ENCODE peak calls at places on chromosome X, in seven cellular contexts. L is ascending aorta, S is Karpas-422, J is tibial artery, O is astrocyte, U is H9, F is IMR-90. T is an unnamed sample. For H3K9me3 and H3K4me1, the result is how much of the 10 kb centered on the place peaks cover.

GRCh38 chrX:252421-253291 is 28.5 kb upstream of the PLCXD1 start:
- DNase-seq in L (no peak), S (no peak), J (no peak), O (no peak), U (no peak), F (no peak), T (no peak)

GRCh38 chrX:139751053-139751452 is 43.1 kb upstream of the MCF2 start:
- DNase-seq in L (no peak), S (no peak), J (no peak), O (no peak), U (no peak), F (no peak), T (no peak)

GRCh38 chrX:109656774-109657173 is 31.8 kb upstream of the KCNE5 start:
- DNase-seq in L (no peak), S (no peak), J (no peak), O (no peak), U (no peak), F (no peak), T (no peak)

GRCh38 chrX:136275553-136275952 is 24.4 kb upstream of the MAP7D3 start:
- DNase-seq in L (no peak), S (no peak), J (no peak), O (no peak), U (no peak), F (no peak), T (no peak)

GRCh38 chrX:86148024-86148511 is at the start of gene DACH2:
- DNase-seq in L (peak), S (no peak), J (peak), O (peak), U (peak), F (peak), T (peak)

GRCh38 chrX:56726609-56727008 is 2.4 kb upstream of the NBDY start:
- DNase-seq in L (no peak), S (peak), J (no peak), O (peak), U (no peak), F (peak), T (no peak)

GRCh38 chrX:103554687-103555417 is 30.5 kb upstream of the TCEAL4 start:
- DNase-seq in L (no peak), S (peak), J (peak), O (peak), U (peak), F (peak), T (peak)

GRCh38 chrX:129876734-129877395 is 29.1 kb upstream of the UTP14A start:
- DNase-seq in L (no peak), S (no peak), J (no peak), O (peak), U (peak), F (peak), T (peak)

GRCh38 chrX:109826954-109827708 is 94.1 kb upstream of the ACSL4 start:
- DNase-seq in L (no peak), S (no peak), J (no peak), O (peak), U (no peak), F (peak), T (no peak)

GRCh38 chrX:114584434-114584943 is 603 bp downstream of the HTR2C start:
- DNase-seq in L (no peak), S (no peak), J (no peak), O (no peak), U (peak), F (no peak), T (no peak)

GRCh38 chrX:16087081-16087480 is 36.3 kb upstream of the GRPR start:
- DNase-seq in L (no peak), S (no peak), J (no peak), O (no peak), U (no peak), F (no peak), T (no peak)

GRCh38 chrX:42759881-42760280 is 18.1 kb downstream of the PPP1R2C start:
- DNase-seq in L (no peak), S (no peak), J (no peak), O (no peak), U (no peak), F (no peak), T (no peak)

GRCh38 chrX:112851161-112851779 is 10.6 kb upstream of the AMOT start:
- DNase-seq in L (no peak), S (no peak), J (no peak), O (no peak), U (peak), F (no peak), T (no peak)

GRCh38 chrX:12390301-12390700 is 252.0 kb downstream of the FRMPD4 start:
- DNase-seq in L (no peak), S (no peak), J (no peak), O (no peak), U (no peak), F (peak), T (no peak)

GRCh38 chrX:142089193-142089592 is 115.9 kb downstream of the MAGEC2 start:
- DNase-seq in L (no peak), S (no peak), J (no peak), O (peak), U (no peak), F (peak), T (no peak)

GRCh38 chrX:106249706-106250379 is 81.7 kb downstream of the PWWP3B start:
- DNase-seq in L (no peak), S (no peak), J (no peak), O (peak), U (no peak), F (no peak), T (no peak)

GRCh38 chrX:53312946-53313745 is 31.8 kb upstream of the IQSEC2 start:
- DNase-seq in L (peak), S (peak), J (peak), O (peak), U (peak), F (peak), T (no peak)

GRCh38 chrX:48937065-48937907 is 18.5 kb upstream of the PIM2 start:
- DNase-seq in L (peak), S (no peak), J (no peak), O (peak), U (no peak), F (no peak), T (no peak)

GRCh38 chrX:97389761-97390192 is 506.1 kb downstream of the RPA4 start:
- DNase-seq in L (no peak), S (no peak), J (no peak), O (peak), U (no peak), F (peak), T (no peak)

GRCh38 chrX:68880846-68881513 is 52.2 kb downstream of the EFNB1 start:
- DNase-seq in L (no peak), S (no peak), J (no peak), O (no peak), U (peak), F (no peak), T (no peak)

GRCh38 chrX:39767446-39767845 is 330.3 kb downstream of the BCOR start:
- DNase-seq in L (no peak), S (no peak), J (no peak), O (peak), U (no peak), F (peak), T (no peak)
- H3K9me3 ChIP-seq in L (under half), S (under half), J (under half), O (under half), U (under half), F (under half), T (under half)

GRCh38 chrX:154115750-154116149 is 18.2 kb upstream of the MECP2 start:
- DNase-seq in L (no peak), S (no peak), J (no peak), O (no peak), U (no peak), F (no peak), T (no peak)

GRCh38 chrX:154114652-154115051 is 17.1 kb upstream of the MECP2 start:
- DNase-seq in L (no peak), S (no peak), J (no peak), O (no peak), U (no peak), F (no peak), T (no peak)

GRCh38 chrX:154115071-154115470 is 17.6 kb upstream of the MECP2 start:
- DNase-seq in L (no peak), S (no peak), J (no peak), O (no peak), U (no peak), F (no peak), T (no peak)

GRCh38 chrX:154116514-154116913 is 19.0 kb upstream of the MECP2 start:
- DNase-seq in L (no peak), S (no peak), J (no peak), O (no peak), U (no peak), F (no peak), T (no peak)

GRCh38 chrX:154117566-154117965 is 20.0 kb upstream of the MECP2 start:
- DNase-seq in L (no peak), S (no peak), J (no peak), O (no peak), U (no peak), F (no peak), T (no peak)
- H3K27ac ChIP-seq in L (no peak), S (no peak), J (no peak), O (no peak), U (no peak), F (no peak), T (no peak)

DNA sequence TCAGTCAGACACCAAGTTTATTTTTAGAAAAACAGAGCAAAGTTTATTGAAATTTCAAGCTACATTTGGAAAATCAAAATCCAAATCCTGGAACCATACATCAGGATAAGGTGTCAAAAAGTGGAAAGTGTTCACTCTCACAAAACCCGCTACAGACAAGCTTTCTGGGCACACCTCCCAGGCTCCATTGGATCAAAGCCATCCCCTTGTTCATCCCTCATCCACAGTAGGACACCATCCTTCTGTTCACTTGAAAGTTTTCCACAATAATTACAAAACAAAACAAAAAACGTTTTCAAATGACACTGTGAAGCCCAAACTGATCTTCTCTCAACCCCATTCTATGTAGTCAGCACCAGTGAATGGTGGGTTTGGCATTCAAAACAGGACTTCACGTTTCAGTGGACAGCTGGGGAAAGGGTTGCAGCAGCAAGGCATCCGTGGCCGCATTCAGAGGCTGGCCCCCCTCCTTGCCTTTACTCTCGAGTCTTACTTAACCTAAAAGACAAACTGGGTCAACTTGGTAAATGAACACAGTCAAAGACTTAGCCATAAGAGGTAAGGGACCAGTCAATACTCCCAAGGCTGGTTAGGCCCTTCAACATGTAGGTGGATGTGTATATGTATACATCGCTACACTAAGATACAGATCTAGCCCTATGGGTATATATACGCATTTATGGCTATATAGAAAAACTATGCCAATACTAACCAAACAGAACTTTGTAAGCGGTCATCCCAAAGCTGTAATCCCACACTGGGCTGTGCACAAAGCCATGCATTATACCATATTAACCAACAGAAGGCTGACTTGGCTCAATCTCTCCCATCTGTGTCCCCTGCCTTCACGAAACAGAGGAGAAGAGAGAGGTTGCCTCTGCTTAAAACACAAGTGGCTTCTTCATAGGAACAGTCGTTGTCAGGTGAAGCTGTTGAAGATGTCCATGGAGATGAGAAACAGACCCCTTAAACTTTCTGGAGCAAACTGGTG is 62.1 kb downstream of the TSC22D3 start:
- DNase-seq in L (peak), S (peak), J (no peak), O (no peak), U (no peak), F (no peak), T (no peak)
- H3K4me1 ChIP-seq in L (under half), S (half or more), J (under half), O (under half), U (under half), F (under half), T (under half)

DNA sequence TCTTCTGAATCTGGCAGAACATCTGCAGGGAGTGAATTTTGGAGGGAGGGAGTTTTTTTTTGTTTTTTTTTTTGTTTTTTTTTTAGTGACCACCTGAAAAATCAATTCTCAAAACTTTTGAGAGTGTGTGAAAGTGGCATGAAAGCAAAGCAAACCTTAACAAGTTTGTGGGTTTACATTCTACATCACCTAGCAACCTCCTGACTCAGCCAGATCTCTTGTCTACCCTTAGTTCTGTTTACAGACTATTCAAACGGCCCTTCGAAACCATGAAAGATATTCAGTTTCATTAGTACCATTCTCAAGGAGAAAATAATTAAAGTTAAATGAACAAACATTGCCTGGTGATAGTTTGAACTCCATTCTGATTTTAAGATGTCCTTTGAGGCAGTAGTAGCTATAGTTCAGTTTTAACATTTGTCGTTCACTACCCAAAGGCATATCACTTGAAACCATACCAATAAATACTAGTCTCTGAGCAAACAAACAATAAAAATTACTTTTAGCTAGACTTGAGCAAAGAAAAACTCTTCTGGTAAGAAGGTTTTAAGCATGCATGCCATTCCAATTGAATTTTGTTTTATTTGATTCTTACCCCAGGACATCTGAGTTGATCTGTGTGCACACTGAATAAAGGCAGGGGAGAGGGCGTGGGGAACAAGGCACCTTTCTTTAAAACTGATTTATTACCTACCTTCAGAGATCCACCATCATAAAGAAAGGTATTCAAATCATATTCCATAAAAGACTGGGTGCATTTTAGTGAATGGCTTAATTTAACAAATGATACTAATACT is 137.7 kb downstream of the ARX start:
- DNase-seq in L (no peak), S (no peak), J (no peak), O (peak), U (no peak), F (peak), T (no peak)
- H3K9me3 ChIP-seq in L (under half), S (under half), J (under half), O (under half), U (under half), F (under half), T (under half)

GRCh38 chrX:66162331-66162822 is 1.7 kb upstream of the HEPH start:
- DNase-seq in L (no peak), S (no peak), J (no peak), O (no peak), U (no peak), F (no peak), T (no peak)

GRCh38 chrX:66164931-66165330 is 884 bp downstream of the HEPH start:
- DNase-seq in L (no peak), S (no peak), J (no peak), O (no peak), U (no peak), F (no peak), T (no peak)

GRCh38 chrX:66164470-66164869 is 423 bp downstream of the HEPH start:
- DNase-seq in L (no peak), S (no peak), J (no peak), O (no peak), U (no peak), F (no peak), T (no peak)

GRCh38 chrX:66163849-66164401 is at the start of gene HEPH:
- DNase-seq in L (no peak), S (no peak), J (no peak), O (peak), U (peak), F (peak), T (no peak)

GRCh38 chrX:66163447-66163846 is 600 bp upstream of the HEPH start:
- DNase-seq in L (no peak), S (no peak), J (no peak), O (no peak), U (no peak), F (no peak), T (no peak)
- H3K27ac ChIP-seq in L (peak), S (no peak), J (no peak), O (no peak), U (no peak), F (no peak), T (no peak)

DNA sequence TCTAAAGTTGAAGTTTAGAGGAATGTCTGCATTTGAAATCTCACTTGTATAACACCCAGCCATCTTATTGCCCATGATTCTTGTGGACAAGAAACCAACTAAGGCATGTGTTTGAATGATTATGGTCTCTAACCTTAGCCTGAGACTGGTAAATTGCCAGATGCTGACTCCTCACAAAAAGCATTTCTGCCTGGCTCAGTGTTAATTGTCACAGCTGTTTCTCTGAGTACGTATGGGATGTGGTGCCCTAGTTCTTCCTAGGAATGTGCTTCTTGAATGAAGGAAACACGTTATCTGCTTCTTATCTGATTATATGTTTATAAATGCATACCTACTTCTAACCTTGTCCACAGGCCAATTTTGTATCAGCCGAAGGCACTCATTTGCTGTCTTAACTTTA is 63.1 kb upstream of the NDP start:
- DNase-seq in L (no peak), S (no peak), J (no peak), O (peak), U (no peak), F (peak), T (no peak)
- H3K4me1 ChIP-seq in L (under half), S (under half), J (under half), O (under half), U (under half), F (under half), T (under half)

DNA sequence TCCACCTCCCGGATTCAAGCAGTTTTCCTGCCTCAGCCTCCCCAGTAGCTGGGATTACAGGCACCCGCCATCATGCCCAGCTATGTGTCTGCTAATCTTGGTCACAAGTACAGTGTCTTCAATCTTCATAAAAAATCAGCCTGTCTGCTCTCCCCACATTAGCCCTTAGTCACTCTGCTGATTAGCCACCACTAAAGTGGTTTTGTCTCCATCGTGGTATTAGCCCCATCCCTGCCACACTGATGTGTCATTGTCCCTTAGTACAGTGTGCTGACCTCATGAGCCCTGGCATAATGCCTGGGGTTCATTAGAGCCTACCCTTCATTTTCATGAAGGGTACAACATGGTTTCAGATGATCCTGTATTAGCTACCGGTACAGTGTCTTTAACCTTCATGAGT is 49.9 kb downstream of the ZNF157 start:
- DNase-seq in L (no peak), S (no peak), J (no peak), O (no peak), U (no peak), F (no peak), T (no peak)
- H3K9me3 ChIP-seq in L (under half), S (under half), J (under half), O (under half), U (under half), F (under half), T (under half)

GRCh38 chrX:13845721-13846378 is 29.0 kb upstream of the GPM6B start:
- DNase-seq in L (no peak), S (no peak), J (no peak), O (peak), U (no peak), F (no peak), T (no peak)
- H3K27ac ChIP-seq in L (no peak), S (no peak), J (no peak), O (no peak), U (no peak), F (no peak), T (no peak)

GRCh38 chrX:2696698-2697215 is 5.7 kb downstream of the CD99 start:
- DNase-seq in L (no peak), S (peak), J (no peak), O (peak), U (no peak), F (peak), T (no peak)

GRCh38 chrX:2697741-2698294 is 6.7 kb downstream of the CD99 start:
- DNase-seq in L (no peak), S (peak), J (no peak), O (peak), U (no peak), F (peak), T (no peak)

GRCh38 chrX:2694868-2695267 is 3.8 kb downstream of the CD99 start:
- DNase-seq in L (no peak), S (no peak), J (no peak), O (no peak), U (no peak), F (no peak), T (no peak)

GRCh38 chrX:2698604-2699003 is 7.5 kb downstream of the CD99 start:
- DNase-seq in L (no peak), S (no peak), J (no peak), O (no peak), U (no peak), F (no peak), T (no peak)

DNA sequence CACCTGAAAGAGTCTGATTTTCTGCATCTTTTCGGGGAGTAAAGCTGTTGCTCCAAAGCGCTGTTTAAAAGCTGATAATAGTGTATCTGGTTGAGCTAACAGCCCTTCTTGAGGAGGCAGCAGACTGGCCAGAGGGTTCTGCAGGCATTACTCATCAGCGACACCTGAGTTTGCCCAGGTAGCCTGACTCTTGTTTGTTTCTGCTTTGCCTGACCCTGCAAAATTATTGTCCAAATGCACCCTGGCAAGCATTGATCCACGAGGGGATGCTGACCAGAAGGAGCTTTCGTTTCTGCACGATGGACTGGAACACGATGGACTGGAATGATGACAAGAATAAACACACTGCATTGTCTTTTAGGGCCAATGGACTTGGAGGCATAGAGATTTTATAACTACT is 6.2 kb downstream of the CD99 start:
- DNase-seq in L (no peak), S (no peak), J (no peak), O (no peak), U (no peak), F (no peak), T (no peak)
- H3K4me1 ChIP-seq in L (under half), S (half or more), J (under half), O (under half), U (under half), F (under half), T (under half)

DNA sequence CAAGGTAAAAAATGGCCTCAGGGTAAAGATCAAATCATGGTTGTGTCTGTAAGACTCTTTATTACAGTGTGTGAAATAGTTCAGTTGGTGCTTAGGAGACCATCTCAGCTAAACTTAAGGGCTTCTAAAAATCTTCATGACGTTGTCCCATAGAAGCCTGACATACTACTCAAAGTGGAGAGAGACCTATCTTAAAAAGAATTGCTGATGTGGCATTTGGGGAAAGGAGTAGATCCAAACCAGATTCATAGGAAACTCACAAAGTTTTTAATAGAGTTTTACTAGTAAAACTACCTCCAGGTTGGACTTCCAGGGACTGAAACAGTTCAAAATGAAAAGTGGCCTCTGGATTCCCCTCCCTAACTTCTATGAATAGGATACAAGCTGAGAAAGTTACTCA is 81.6 kb downstream of the ZNF81 start:
- DNase-seq in L (no peak), S (no peak), J (no peak), O (no peak), U (no peak), F (no peak), T (no peak)
- H3K9me3 ChIP-seq in L (under half), S (under half), J (half or more), O (under half), U (under half), F (under half), T (under half)